ENCODE peak calls at places on chromosomes 1 and 21, in four cellular contexts. Q is GM03348, U is NCI-H1092, F is pancreas. B is an unnamed sample.

GRCh38 chr1:156821801-156822200 is 5.2 kb upstream of the SH2D2A start:
- DNase-seq in U (no peak), Q (peak), F (no peak), B (no peak)

GRCh38 chr1:205350626-205351235 is 6.0 kb downstream of the KLHDC8A start:
- DNase-seq in F (no peak), Q (no peak), U (no peak), B (peak)

GRCh38 chr21:36127250-36127904 is 7.5 kb upstream of the CBR3 start:
- DNase-seq in U (no peak), Q (no peak), F (no peak), B (no peak)

GRCh38 chr1:57424231-57425027 is 569 bp upstream of the DAB1 start:
- DNase-seq in U (peak), F (peak), Q (peak), B (peak)

GRCh38 chr1:184854456-184855180 is 100.0 kb upstream of the EDEM3 start:
- DNase-seq in F (no peak), Q (peak), U (no peak), B (peak)

GRCh38 chr1:244963231-244963826 is 99.0 kb upstream of the HNRNPU start:
- DNase-seq in Q (no peak), F (no peak), U (no peak), B (no peak)

GRCh38 chr1:181318022-181318857 is 165.1 kb upstream of the CACNA1E start:
- DNase-seq in U (peak), F (no peak), Q (peak), B (no peak)

GRCh38 chr1:152228831-152229230 is 4.8 kb upstream of the HRNR start:
- DNase-seq in Q (no peak), U (no peak), F (no peak), B (no peak)

GRCh38 chr1:192884241-192884640 is 75.4 kb downstream of the RGS2 start:
- DNase-seq in Q (no peak), U (no peak), F (no peak), B (no peak)

GRCh38 chr1:187794561-187794960 is 965.8 kb downstream of the PLA2G4A start:
- DNase-seq in Q (no peak), F (no peak), U (no peak), B (no peak)

GRCh38 chr1:25675729-25676476 is 59.3 kb downstream of the MAN1C1 start:
- DNase-seq in F (no peak), Q (no peak), U (peak), B (no peak)

GRCh38 chr1:91697322-91698260 is 188.4 kb downstream of the TGFBR3 start:
- DNase-seq in U (no peak), Q (peak), F (no peak), B (no peak)

GRCh38 chr1:9201421-9202239 is 32.9 kb upstream of the H6PD start:
- DNase-seq in U (no peak), F (no peak), Q (peak), B (no peak)

GRCh38 chr1:183339556-183340167 is 78.5 kb downstream of the NMNAT2 start:
- DNase-seq in U (no peak), Q (no peak), F (no peak), B (no peak)

GRCh38 chr1:7558041-7558461 is 213.0 kb upstream of the VAMP3 start:
- DNase-seq in Q (no peak), F (no peak), U (no peak), B (no peak)

GRCh38 chr1:231550448-231550781 is 21.9 kb downstream of the TSNAX start:
- DNase-seq in U (no peak), Q (no peak), F (no peak), B (no peak)

GRCh38 chr21:35850029-35850428 is 210.3 kb downstream of the SETD4 start:
- DNase-seq in F (no peak), U (no peak), Q (peak), B (no peak)

GRCh38 chr1:23395162-23395724 is 25.6 kb upstream of the ZNF436 start:
- DNase-seq in Q (no peak), F (no peak), U (no peak), B (no peak)